ENCODE peak calls at places on chromosomes 13 and 19, in six cellular contexts. L is HL-60; K is CD8-positive, alpha-beta T cell; V is left ventricle myocardium inferior; A is colonic mucosa; Y is left lung. M is an unnamed sample.
A peak's percentile ranks its signal among the peaks of the same experiment; 100 is the strongest.

GRCh38 chr13:109684084-109684835 is 102.1 kb downstream of the IRS2 start:
- DNase-seq in L (no peak), K (no peak), A (peak; percentile 56), V (no peak), Y (no peak), M (no peak)

GRCh38 chr19:29576761-29577661 is 29.1 kb upstream of the POP4 start:
- DNase-seq in Y (no peak), K (no peak), V (no peak), A (no peak), L (no peak), M (peak; percentile 5)

GRCh38 chr13:111549464-111549863 is 229.0 kb downstream of the TEX29 start:
- DNase-seq in A (no peak), Y (no peak), L (no peak), K (no peak), V (no peak), M (no peak)

GRCh38 chr19:8025321-8025720 is 19.9 kb upstream of the ELAVL1 start:
- DNase-seq in K (no peak), A (no peak), Y (no peak), L (no peak), V (no peak), M (no peak)

GRCh38 chr13:66099825-66100224 is 1130.3 kb downstream of the PCDH9 start:
- DNase-seq in V (no peak), K (no peak), A (no peak), L (no peak), Y (no peak), M (no peak)

GRCh38 chr13:111130111-111130508 is 15.0 kb downstream of the ARHGEF7 start:
- DNase-seq in V (no peak), L (no peak), A (no peak), K (no peak), Y (no peak), M (no peak)

GRCh38 chr13:31476753-31477152 is 262.6 kb upstream of the RXFP2 start:
- DNase-seq in L (no peak), A (no peak), K (no peak), Y (no peak), V (no peak), M (peak; percentile 57)

GRCh38 chr19:13172335-13173128 is 22.3 kb downstream of the IER2 start:
- DNase-seq in V (peak; percentile 77), L (no peak), Y (peak; percentile 84), K (peak; percentile 47), A (peak; percentile 92), M (peak; percentile 78)

GRCh38 chr13:108495686-108496363 is 133.6 kb upstream of the MYO16 start:
- DNase-seq in K (no peak), Y (no peak), L (no peak), V (no peak), A (no peak), M (no peak)

GRCh38 chr19:7360393-7360984 is 11.8 kb downstream of the ARHGEF18 start:
- DNase-seq in V (no peak), A (no peak), Y (no peak), L (no peak), K (no peak), M (peak; percentile 34)

GRCh38 chr19:33110201-33110910 is 21.6 kb upstream of the WDR88 start:
- DNase-seq in A (no peak), K (no peak), L (no peak), V (no peak), Y (no peak), M (peak; percentile 91)

GRCh38 chr13:33195693-33196464 is 89.7 kb downstream of the STARD13 start:
- DNase-seq in K (no peak), V (no peak), L (no peak), A (no peak), Y (no peak), M (no peak)

GRCh38 chr19:4597278-4597974 is 37.9 kb upstream of the SEMA6B start:
- DNase-seq in V (no peak), A (no peak), K (no peak), Y (no peak), L (no peak), M (no peak)

GRCh38 chr19:4600082-4600481 is 39.2 kb upstream of the TNFAIP8L1 start:
- DNase-seq in K (no peak), A (no peak), Y (no peak), V (no peak), L (no peak), M (no peak)

GRCh38 chr19:4596033-4596904 is 36.8 kb upstream of the SEMA6B start:
- DNase-seq in A (no peak), K (no peak), L (no peak), Y (no peak), V (no peak), M (no peak)

GRCh38 chr19:4598712-4599111 is 39.2 kb upstream of the SEMA6B start:
- DNase-seq in V (no peak), K (no peak), L (no peak), Y (no peak), A (no peak), M (no peak)

GRCh38 chr19:4597975-4598671 is 38.6 kb upstream of the SEMA6B start:
- DNase-seq in A (peak; percentile 45), Y (no peak), K (peak; percentile 24), V (no peak), L (peak; percentile 44), M (no peak)
- H3K4me3 ChIP-seq in A (no peak overlapping the region), Y (no peak overlapping the region), K (no peak overlapping the region), V (peak overlapping the region; percentile 39), L (peak overlapping the region; percentile 8), M (no peak overlapping the region)

GRCh38 chr19:47019431-47020041 is at the start of gene NPAS1:
- DNase-seq in L (no peak), A (no peak), V (no peak), K (no peak), Y (no peak), M (no peak)
- H3K4me3 ChIP-seq in L (no peak within 1 kb of the TSS), A (no peak within 1 kb of the TSS), V (peak within 1 kb of the TSS; percentile 60), K (no peak within 1 kb of the TSS), Y (no peak within 1 kb of the TSS), M (peak within 1 kb of the TSS; percentile 56)

GRCh38 chr19:2290441-2291184 is 8.6 kb upstream of the PEAK3 start:
- DNase-seq in K (no peak), A (peak; percentile 17), V (no peak), L (no peak), Y (no peak), M (no peak)
- H3K4me3 ChIP-seq in K (peak overlapping the region; percentile 77), A (peak overlapping the region; percentile 25), V (peak overlapping the region; percentile 59), L (peak overlapping the region; percentile 92), Y (peak overlapping the region; percentile 69), M (no peak overlapping the region)

GRCh38 chr13:30141773-30142501 is 165.4 kb downstream of the KATNAL1 start:
- DNase-seq in K (no peak), V (no peak), Y (no peak), L (no peak), A (no peak), M (no peak)

GRCh38 chr13:30143671-30144400 is 163.5 kb downstream of the KATNAL1 start:
- DNase-seq in V (no peak), A (no peak), K (no peak), Y (no peak), L (peak; percentile 6), M (peak; percentile 74)

GRCh38 chr13:30140973-30141372 is 166.4 kb downstream of the KATNAL1 start:
- DNase-seq in K (no peak), Y (no peak), V (no peak), L (no peak), A (no peak), M (no peak)

GRCh38 chr13:30145709-30146367 is 161.5 kb downstream of the KATNAL1 start:
- DNase-seq in L (no peak), V (no peak), K (no peak), A (no peak), Y (no peak), M (no peak)

DNA sequence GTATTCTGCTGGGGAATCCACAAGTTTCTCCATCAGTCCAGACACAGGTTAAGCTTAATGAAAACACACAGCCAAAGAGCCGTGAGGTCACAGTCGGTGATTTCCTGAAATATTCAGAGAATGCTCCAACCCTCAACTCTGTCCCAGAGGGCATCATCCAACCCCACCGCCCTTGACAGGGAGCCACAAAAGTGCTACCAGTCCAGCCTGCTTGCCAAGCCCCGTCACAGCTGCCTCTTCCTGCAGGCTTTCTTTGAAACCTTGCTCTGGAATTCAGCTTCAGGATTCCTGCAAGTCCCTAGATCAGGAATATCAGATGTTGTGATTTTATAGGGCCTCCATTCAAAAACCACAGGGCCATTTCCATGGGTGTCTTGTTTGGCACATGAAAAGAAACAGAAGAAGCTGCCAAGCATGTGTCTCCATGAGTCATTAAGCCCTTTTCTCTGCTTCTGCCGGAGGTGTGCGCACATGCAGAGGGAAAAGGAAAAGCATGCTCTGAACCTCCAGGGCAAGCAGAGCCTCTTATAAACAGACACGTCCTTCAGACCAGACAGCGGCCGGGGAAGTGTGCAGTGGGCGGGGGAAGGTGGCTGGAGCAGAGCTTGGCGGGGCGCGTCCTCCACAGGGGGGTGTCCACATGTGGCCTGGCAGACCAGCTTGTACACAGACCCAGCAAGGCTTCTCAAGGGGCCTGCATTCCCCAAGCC is 164.7 kb downstream of the KATNAL1 start:
- DNase-seq in L (no peak), Y (no peak), K (no peak), A (no peak), V (no peak), M (peak; percentile 99)
- H3K4me3 ChIP-seq in L (no peak overlapping the region), Y (no peak overlapping the region), K (no peak overlapping the region), A (no peak overlapping the region), V (no peak overlapping the region), M (no peak overlapping the region)

M was measured in fibroblast of the aortic adventitia.